ENCODE peak calls at places on chromosomes 3 and 15, in eight cellular contexts. One of them, this sample, is unnamed.

GRCh38 chr15:82805994-82806406 is at the start of gene FSD2:
- DNase-seq in activated naive CD4-positive, alpha-beta T cell treated with anti-CD3 and anti-CD28 coated beads, Interleukin-2, amount 50 U/mL, for 16 hours: no peak
- DNase-seq in T-cell: no peak
- DNase-seq in activated CD8-positive, alpha-beta memory T cell treated with anti-CD3 and anti-CD28 coated beads, Interleukin-2, amount 50 U/mL, for 48 hours: no peak
- DNase-seq in activated T-cell treated with anti-CD3 and anti-CD28 coated beads, Interleukin-2, amount 50 U/mL, for 1 hour: no peak
- DNase-seq in CD8-positive, alpha-beta T cell: no peak
- DNase-seq in A172: no peak
- DNase-seq in H7: no peak
- DNase-seq in this sample: no peak

GRCh38 chr15:62940755-62941361 is 101.7 kb upstream of the TPM1 start:
- DNase-seq in activated CD8-positive, alpha-beta memory T cell treated with anti-CD3 and anti-CD28 coated beads, Interleukin-2, amount 50 U/mL, for 48 hours: no peak
- DNase-seq in H7: no peak
- DNase-seq in T-cell: no peak
- DNase-seq in A172: peak
- DNase-seq in activated naive CD4-positive, alpha-beta T cell treated with anti-CD3 and anti-CD28 coated beads, Interleukin-2, amount 50 U/mL, for 16 hours: no peak
- DNase-seq in activated T-cell treated with anti-CD3 and anti-CD28 coated beads, Interleukin-2, amount 50 U/mL, for 1 hour: no peak
- DNase-seq in CD8-positive, alpha-beta T cell: peak
- DNase-seq in this sample: no peak

GRCh38 chr3:86990171-86990733 is 697 bp downstream of the VGLL3 start:
- DNase-seq in activated CD8-positive, alpha-beta memory T cell treated with anti-CD3 and anti-CD28 coated beads, Interleukin-2, amount 50 U/mL, for 48 hours: no peak
- DNase-seq in activated naive CD4-positive, alpha-beta T cell treated with anti-CD3 and anti-CD28 coated beads, Interleukin-2, amount 50 U/mL, for 16 hours: no peak
- DNase-seq in A172: no peak
- DNase-seq in T-cell: no peak
- DNase-seq in CD8-positive, alpha-beta T cell: no peak
- DNase-seq in H7: peak
- DNase-seq in activated T-cell treated with anti-CD3 and anti-CD28 coated beads, Interleukin-2, amount 50 U/mL, for 1 hour: no peak
- DNase-seq in this sample: no peak

GRCh38 chr3:80788914-80789313 is 972.5 kb downstream of the GBE1 start:
- DNase-seq in H7: no peak
- DNase-seq in activated naive CD4-positive, alpha-beta T cell treated with anti-CD3 and anti-CD28 coated beads, Interleukin-2, amount 50 U/mL, for 16 hours: no peak
- DNase-seq in activated T-cell treated with anti-CD3 and anti-CD28 coated beads, Interleukin-2, amount 50 U/mL, for 1 hour: no peak
- DNase-seq in T-cell: no peak
- DNase-seq in A172: no peak
- DNase-seq in activated CD8-positive, alpha-beta memory T cell treated with anti-CD3 and anti-CD28 coated beads, Interleukin-2, amount 50 U/mL, for 48 hours: no peak
- DNase-seq in CD8-positive, alpha-beta T cell: no peak
- DNase-seq in this sample: no peak

GRCh38 chr3:171347017-171347979 is 112.9 kb downstream of the TNIK start:
- DNase-seq in H7: no peak
- DNase-seq in T-cell: no peak
- DNase-seq in activated naive CD4-positive, alpha-beta T cell treated with anti-CD3 and anti-CD28 coated beads, Interleukin-2, amount 50 U/mL, for 16 hours: no peak
- DNase-seq in activated T-cell treated with anti-CD3 and anti-CD28 coated beads, Interleukin-2, amount 50 U/mL, for 1 hour: no peak
- DNase-seq in CD8-positive, alpha-beta T cell: no peak
- DNase-seq in activated CD8-positive, alpha-beta memory T cell treated with anti-CD3 and anti-CD28 coated beads, Interleukin-2, amount 50 U/mL, for 48 hours: no peak
- DNase-seq in A172: peak
- DNase-seq in this sample: no peak

GRCh38 chr3:42667523-42668402 is 14.3 kb downstream of the ZBTB47 start:
- DNase-seq in activated T-cell treated with anti-CD3 and anti-CD28 coated beads, Interleukin-2, amount 50 U/mL, for 1 hour: no peak
- DNase-seq in T-cell: no peak
- DNase-seq in A172: no peak
- DNase-seq in activated CD8-positive, alpha-beta memory T cell treated with anti-CD3 and anti-CD28 coated beads, Interleukin-2, amount 50 U/mL, for 48 hours: peak
- DNase-seq in CD8-positive, alpha-beta T cell: no peak
- DNase-seq in activated naive CD4-positive, alpha-beta T cell treated with anti-CD3 and anti-CD28 coated beads, Interleukin-2, amount 50 U/mL, for 16 hours: no peak
- DNase-seq in H7: peak
- DNase-seq in this sample: no peak

GRCh38 chr3:123336001-123336400 is 112.9 kb downstream of the ADCY5 start:
- DNase-seq in activated naive CD4-positive, alpha-beta T cell treated with anti-CD3 and anti-CD28 coated beads, Interleukin-2, amount 50 U/mL, for 16 hours: no peak
- DNase-seq in T-cell: no peak
- DNase-seq in activated T-cell treated with anti-CD3 and anti-CD28 coated beads, Interleukin-2, amount 50 U/mL, for 1 hour: no peak
- DNase-seq in H7: no peak
- DNase-seq in activated CD8-positive, alpha-beta memory T cell treated with anti-CD3 and anti-CD28 coated beads, Interleukin-2, amount 50 U/mL, for 48 hours: no peak
- DNase-seq in A172: no peak
- DNase-seq in CD8-positive, alpha-beta T cell: no peak
- DNase-seq in this sample: no peak

GRCh38 chr3:194689493-194689901 is 3.8 kb downstream of the FAM43A start:
- DNase-seq in T-cell: peak
- DNase-seq in activated T-cell treated with anti-CD3 and anti-CD28 coated beads, Interleukin-2, amount 50 U/mL, for 1 hour: no peak
- DNase-seq in H7: no peak
- DNase-seq in activated CD8-positive, alpha-beta memory T cell treated with anti-CD3 and anti-CD28 coated beads, Interleukin-2, amount 50 U/mL, for 48 hours: no peak
- DNase-seq in A172: peak
- DNase-seq in activated naive CD4-positive, alpha-beta T cell treated with anti-CD3 and anti-CD28 coated beads, Interleukin-2, amount 50 U/mL, for 16 hours: no peak
- DNase-seq in CD8-positive, alpha-beta T cell: no peak
- DNase-seq in this sample: no peak

GRCh38 chr15:82298520-82298919 is 35.9 kb downstream of the SAXO2 start:
- DNase-seq in CD8-positive, alpha-beta T cell: peak
- DNase-seq in activated T-cell treated with anti-CD3 and anti-CD28 coated beads, Interleukin-2, amount 50 U/mL, for 1 hour: peak
- DNase-seq in A172: no peak
- DNase-seq in activated CD8-positive, alpha-beta memory T cell treated with anti-CD3 and anti-CD28 coated beads, Interleukin-2, amount 50 U/mL, for 48 hours: peak
- DNase-seq in H7: peak
- DNase-seq in activated naive CD4-positive, alpha-beta T cell treated with anti-CD3 and anti-CD28 coated beads, Interleukin-2, amount 50 U/mL, for 16 hours: peak
- DNase-seq in T-cell: peak
- DNase-seq in this sample: no peak

GRCh38 chr3:99753268-99753975 is 64.2 kb upstream of the CMSS1 start:
- DNase-seq in T-cell: peak
- DNase-seq in CD8-positive, alpha-beta T cell: no peak
- DNase-seq in H7: peak
- DNase-seq in activated CD8-positive, alpha-beta memory T cell treated with anti-CD3 and anti-CD28 coated beads, Interleukin-2, amount 50 U/mL, for 48 hours: peak
- DNase-seq in activated naive CD4-positive, alpha-beta T cell treated with anti-CD3 and anti-CD28 coated beads, Interleukin-2, amount 50 U/mL, for 16 hours: no peak
- DNase-seq in activated T-cell treated with anti-CD3 and anti-CD28 coated beads, Interleukin-2, amount 50 U/mL, for 1 hour: no peak
- DNase-seq in A172: peak
- DNase-seq in this sample: no peak

GRCh38 chr3:100231668-100232067 is 29.1 kb upstream of the TBC1D23 start:
- DNase-seq in activated T-cell treated with anti-CD3 and anti-CD28 coated beads, Interleukin-2, amount 50 U/mL, for 1 hour: no peak
- DNase-seq in CD8-positive, alpha-beta T cell: no peak
- DNase-seq in activated naive CD4-positive, alpha-beta T cell treated with anti-CD3 and anti-CD28 coated beads, Interleukin-2, amount 50 U/mL, for 16 hours: no peak
- DNase-seq in A172: peak
- DNase-seq in T-cell: no peak
- DNase-seq in activated CD8-positive, alpha-beta memory T cell treated with anti-CD3 and anti-CD28 coated beads, Interleukin-2, amount 50 U/mL, for 48 hours: no peak
- DNase-seq in H7: no peak
- DNase-seq in this sample: no peak

GRCh38 chr3:176785207-176785606 is 412.1 kb downstream of the TBL1XR1 start:
- DNase-seq in activated CD8-positive, alpha-beta memory T cell treated with anti-CD3 and anti-CD28 coated beads, Interleukin-2, amount 50 U/mL, for 48 hours: no peak
- DNase-seq in activated T-cell treated with anti-CD3 and anti-CD28 coated beads, Interleukin-2, amount 50 U/mL, for 1 hour: no peak
- DNase-seq in activated naive CD4-positive, alpha-beta T cell treated with anti-CD3 and anti-CD28 coated beads, Interleukin-2, amount 50 U/mL, for 16 hours: no peak
- DNase-seq in T-cell: no peak
- DNase-seq in A172: no peak
- DNase-seq in H7: no peak
- DNase-seq in CD8-positive, alpha-beta T cell: no peak
- DNase-seq in this sample: no peak

GRCh38 chr15:93460717-93461116 is 371.7 kb upstream of the RGMA start:
- DNase-seq in H7: no peak
- DNase-seq in T-cell: no peak
- DNase-seq in activated naive CD4-positive, alpha-beta T cell treated with anti-CD3 and anti-CD28 coated beads, Interleukin-2, amount 50 U/mL, for 16 hours: no peak
- DNase-seq in CD8-positive, alpha-beta T cell: no peak
- DNase-seq in A172: no peak
- DNase-seq in activated CD8-positive, alpha-beta memory T cell treated with anti-CD3 and anti-CD28 coated beads, Interleukin-2, amount 50 U/mL, for 48 hours: no peak
- DNase-seq in activated T-cell treated with anti-CD3 and anti-CD28 coated beads, Interleukin-2, amount 50 U/mL, for 1 hour: no peak
- DNase-seq in this sample: no peak

GRCh38 chr3:17352620-17353019 is 389.8 kb downstream of the TBC1D5 start:
- DNase-seq in T-cell: no peak
- DNase-seq in CD8-positive, alpha-beta T cell: no peak
- DNase-seq in activated naive CD4-positive, alpha-beta T cell treated with anti-CD3 and anti-CD28 coated beads, Interleukin-2, amount 50 U/mL, for 16 hours: no peak
- DNase-seq in activated T-cell treated with anti-CD3 and anti-CD28 coated beads, Interleukin-2, amount 50 U/mL, for 1 hour: no peak
- DNase-seq in A172: no peak
- DNase-seq in activated CD8-positive, alpha-beta memory T cell treated with anti-CD3 and anti-CD28 coated beads, Interleukin-2, amount 50 U/mL, for 48 hours: no peak
- DNase-seq in H7: no peak
- DNase-seq in this sample: no peak

GRCh38 chr15:57375827-57376694 is at the start of gene CGNL1:
- DNase-seq in T-cell: no peak
- DNase-seq in H7: peak
- DNase-seq in A172: no peak
- DNase-seq in activated naive CD4-positive, alpha-beta T cell treated with anti-CD3 and anti-CD28 coated beads, Interleukin-2, amount 50 U/mL, for 16 hours: no peak
- DNase-seq in activated T-cell treated with anti-CD3 and anti-CD28 coated beads, Interleukin-2, amount 50 U/mL, for 1 hour: no peak
- DNase-seq in CD8-positive, alpha-beta T cell: no peak
- DNase-seq in activated CD8-positive, alpha-beta memory T cell treated with anti-CD3 and anti-CD28 coated beads, Interleukin-2, amount 50 U/mL, for 48 hours: no peak
- DNase-seq in this sample: no peak

GRCh38 chr3:112247351-112247750 is 46.7 kb downstream of the SLC9C1 start:
- DNase-seq in A172: no peak
- DNase-seq in activated T-cell treated with anti-CD3 and anti-CD28 coated beads, Interleukin-2, amount 50 U/mL, for 1 hour: no peak
- DNase-seq in H7: no peak
- DNase-seq in T-cell: no peak
- DNase-seq in activated CD8-positive, alpha-beta memory T cell treated with anti-CD3 and anti-CD28 coated beads, Interleukin-2, amount 50 U/mL, for 48 hours: no peak
- DNase-seq in activated naive CD4-positive, alpha-beta T cell treated with anti-CD3 and anti-CD28 coated beads, Interleukin-2, amount 50 U/mL, for 16 hours: no peak
- DNase-seq in CD8-positive, alpha-beta T cell: no peak
- DNase-seq in this sample: no peak

GRCh38 chr3:33064929-33065328 is 32.0 kb downstream of the GLB1 start:
- DNase-seq in A172: no peak
- DNase-seq in activated CD8-positive, alpha-beta memory T cell treated with anti-CD3 and anti-CD28 coated beads, Interleukin-2, amount 50 U/mL, for 48 hours: no peak
- DNase-seq in activated T-cell treated with anti-CD3 and anti-CD28 coated beads, Interleukin-2, amount 50 U/mL, for 1 hour: peak
- DNase-seq in activated naive CD4-positive, alpha-beta T cell treated with anti-CD3 and anti-CD28 coated beads, Interleukin-2, amount 50 U/mL, for 16 hours: peak
- DNase-seq in H7: no peak
- DNase-seq in T-cell: no peak
- DNase-seq in CD8-positive, alpha-beta T cell: no peak
- DNase-seq in this sample: no peak

GRCh38 chr15:69996321-69996720 is 101.4 kb downstream of the TLE3 start:
- DNase-seq in activated naive CD4-positive, alpha-beta T cell treated with anti-CD3 and anti-CD28 coated beads, Interleukin-2, amount 50 U/mL, for 16 hours: no peak
- DNase-seq in H7: no peak
- DNase-seq in CD8-positive, alpha-beta T cell: no peak
- DNase-seq in T-cell: no peak
- DNase-seq in A172: no peak
- DNase-seq in activated T-cell treated with anti-CD3 and anti-CD28 coated beads, Interleukin-2, amount 50 U/mL, for 1 hour: no peak
- DNase-seq in activated CD8-positive, alpha-beta memory T cell treated with anti-CD3 and anti-CD28 coated beads, Interleukin-2, amount 50 U/mL, for 48 hours: no peak
- DNase-seq in this sample: no peak

GRCh38 chr3:17149744-17150143 is 265.0 kb downstream of the PLCL2 start:
- DNase-seq in T-cell: no peak
- DNase-seq in H7: no peak
- DNase-seq in activated CD8-positive, alpha-beta memory T cell treated with anti-CD3 and anti-CD28 coated beads, Interleukin-2, amount 50 U/mL, for 48 hours: no peak
- DNase-seq in CD8-positive, alpha-beta T cell: no peak
- DNase-seq in A172: no peak
- DNase-seq in activated T-cell treated with anti-CD3 and anti-CD28 coated beads, Interleukin-2, amount 50 U/mL, for 1 hour: no peak
- DNase-seq in activated naive CD4-positive, alpha-beta T cell treated with anti-CD3 and anti-CD28 coated beads, Interleukin-2, amount 50 U/mL, for 16 hours: no peak
- DNase-seq in this sample: no peak

GRCh38 chr3:165786013-165786412 is 51.2 kb downstream of the BCHE start:
- DNase-seq in activated naive CD4-positive, alpha-beta T cell treated with anti-CD3 and anti-CD28 coated beads, Interleukin-2, amount 50 U/mL, for 16 hours: no peak
- DNase-seq in activated T-cell treated with anti-CD3 and anti-CD28 coated beads, Interleukin-2, amount 50 U/mL, for 1 hour: no peak
- DNase-seq in A172: no peak
- DNase-seq in T-cell: no peak
- DNase-seq in activated CD8-positive, alpha-beta memory T cell treated with anti-CD3 and anti-CD28 coated beads, Interleukin-2, amount 50 U/mL, for 48 hours: no peak
- DNase-seq in CD8-positive, alpha-beta T cell: no peak
- DNase-seq in H7: no peak
- DNase-seq in this sample: no peak